ENCODE peak calls at places on chromosomes 7 and 10, in four cellular contexts. U, F, N and O are unnamed samples.
A peak's percentile ranks its signal among the peaks of the same experiment; 100 is the strongest.

GRCh38 chr7:144390481-144390880 is 13.0 kb downstream of the NOBOX start:
- DNase-seq in N (no peak), U (no peak), F (no peak), O (no peak)

GRCh38 chr7:149256568-149256967 is 5.4 kb upstream of the ZNF783 start:
- DNase-seq in U (no peak), F (no peak), N (no peak), O (no peak)

GRCh38 chr10:126235979-126236851 is 152.1 kb downstream of the ADAM12 start:
- DNase-seq in U (no peak), N (no peak), F (no peak), O (no peak)

GRCh38 chr7:97971120-97971989 is 18.6 kb downstream of the OCM2 start:
- DNase-seq in N (peak; percentile 25), F (no peak), U (peak; percentile 38), O (peak; percentile 23)

GRCh38 chr7:23106801-23107713 is 1.5 kb downstream of the KLHL7 start:
- DNase-seq in U (no peak), N (peak; percentile 8), F (no peak), O (no peak)

GRCh38 chr7:45977256-45977655 is 56.2 kb upstream of the IGFBP3 start:
- DNase-seq in U (no peak), F (no peak), N (no peak), O (no peak)

GRCh38 chr10:70668454-70668970 is 3.8 kb upstream of the ADAMTS14 start:
- DNase-seq in N (peak; percentile 21), F (no peak), U (no peak), O (no peak)

GRCh38 chr7:108358553-108358952 is 97.7 kb downstream of the NRCAM start:
- DNase-seq in U (peak; percentile 95), N (peak; percentile 81), F (no peak), O (peak; percentile 95)

GRCh38 chr7:157824011-157824818 is 487.4 kb downstream of the DNAJB6 start:
- DNase-seq in N (no peak), F (no peak), U (no peak), O (no peak)

GRCh38 chr7:130369110-130369711 is 11.1 kb upstream of the CPA1 start:
- DNase-seq in N (peak; percentile 97), U (peak; percentile 66), F (no peak), O (peak; percentile 68)

GRCh38 chr7:99459087-99459486 is 6.9 kb downstream of the ATP5MF start:
- DNase-seq in F (no peak), N (peak; percentile 19), U (no peak), O (peak; percentile 59)
- TF ChIP-seq CTCF in F (no peak), N (peak; percentile 23), U (no peak), O (peak; percentile 43)

DNA sequence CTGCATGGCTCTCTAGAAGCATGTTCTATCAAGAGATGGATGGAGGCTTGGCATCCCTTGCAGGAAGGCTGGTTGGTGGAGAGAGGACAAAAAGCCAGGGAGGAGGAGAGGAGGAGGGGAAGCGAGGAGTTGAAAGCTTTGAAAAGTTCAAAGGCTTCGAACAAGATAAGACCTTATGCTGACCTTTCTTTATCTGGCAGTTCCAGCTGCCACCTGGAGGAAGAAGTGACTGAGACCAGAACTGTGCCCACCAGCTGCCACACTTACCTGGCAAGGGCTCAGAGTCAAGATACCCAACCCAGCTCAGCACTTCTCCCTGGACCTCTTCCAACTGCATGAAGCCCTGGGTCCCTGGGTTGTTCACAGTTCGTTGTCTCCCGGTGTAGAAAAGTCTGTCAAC is 14.8 kb downstream of the CCL24 start:
- DNase-seq in F (no peak), N (no peak), U (peak; percentile 77), O (no peak)
- TF ChIP-seq CTCF in F (no peak), N (no peak), U (no peak), O (no peak)

GRCh38 chr10:22420787-22421517 is 75.7 kb downstream of the SPAG6 start:
- DNase-seq in U (no peak), F (no peak), N (peak; percentile 53), O (no peak)
- TF ChIP-seq CTCF in U (no peak), F (no peak), N (peak; percentile 25), O (no peak)

DNA sequence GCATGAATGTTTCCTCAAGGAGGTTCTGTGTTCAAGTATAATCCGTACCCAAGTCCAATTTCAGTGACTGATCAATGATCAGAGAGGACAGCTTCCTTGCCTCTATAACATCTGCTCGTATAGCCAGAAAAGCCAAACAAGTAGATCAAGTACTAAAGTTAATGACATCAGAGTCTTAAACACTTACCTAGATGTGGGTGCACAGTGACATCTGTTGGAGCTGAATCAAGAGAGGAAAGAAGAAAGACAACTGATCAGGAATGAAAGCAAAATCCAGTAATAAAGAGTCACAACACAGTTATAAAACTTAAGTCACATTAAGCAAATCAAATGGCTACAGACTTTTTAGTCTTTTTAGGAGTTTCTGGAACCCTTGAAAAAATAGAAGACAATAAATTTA is 236.5 kb downstream of the RELN start:
- DNase-seq in N (peak; percentile 1), F (no peak), U (no peak), O (no peak)
- TF ChIP-seq CTCF in N (no peak), F (no peak), U (no peak), O (peak; percentile 45)

DNA sequence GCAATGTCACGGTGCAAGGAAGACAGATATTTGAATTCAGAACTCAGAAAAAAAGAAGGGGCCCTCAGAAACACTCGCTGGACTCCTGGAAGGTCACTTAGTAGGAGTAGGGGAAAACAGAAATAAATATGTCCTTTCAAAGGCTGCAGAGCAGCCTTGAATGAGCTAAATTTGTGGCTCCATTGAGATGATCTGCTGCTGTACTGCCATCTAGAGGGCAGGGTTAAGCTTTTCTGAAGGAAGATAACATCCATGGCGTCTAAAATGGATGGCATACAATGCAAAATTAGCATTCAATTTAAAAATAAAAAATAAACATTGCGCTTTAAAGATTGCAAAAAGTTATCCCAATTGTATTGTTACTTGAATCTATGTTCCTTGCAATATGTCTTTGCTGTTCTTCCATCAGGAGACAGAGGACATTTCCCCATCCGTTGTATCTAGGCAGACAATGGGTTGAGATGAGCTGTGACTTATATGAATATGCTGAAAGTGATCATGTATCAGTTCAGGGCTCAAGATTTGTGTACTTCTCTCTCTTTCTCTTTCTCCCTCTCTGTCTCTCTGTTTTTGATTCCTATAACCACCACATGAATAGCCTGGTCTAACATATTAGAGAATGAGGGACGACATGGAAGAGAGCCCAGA is 642.2 kb downstream of the SH2D4B start:
- DNase-seq in U (no peak), N (no peak), F (no peak), O (peak; percentile 37)
- TF ChIP-seq CTCF in U (no peak), N (no peak), F (no peak), O (peak; percentile 46)

GRCh38 chr10:16491933-16492332 is 29.7 kb downstream of the C1QL3 start:
- DNase-seq in F (no peak), U (no peak), N (no peak), O (peak; percentile 12)
- TF ChIP-seq CTCF in F (no peak), U (no peak), N (no peak), O (no peak)

GRCh38 chr10:103663802-103664201 is 170.3 kb downstream of the NEURL1 start:
- DNase-seq in F (no peak), U (peak; percentile 54), N (no peak), O (no peak)

GRCh38 chr10:103666751-103667150 is 173.2 kb downstream of the NEURL1 start:
- DNase-seq in N (no peak), U (no peak), F (no peak), O (no peak)

GRCh38 chr10:103667390-103667789 is 173.9 kb downstream of the NEURL1 start:
- DNase-seq in N (peak; percentile 95), F (no peak), U (peak; percentile 22), O (no peak)

GRCh38 chr10:103665439-103665838 is 171.9 kb downstream of the NEURL1 start:
- DNase-seq in F (no peak), N (no peak), U (no peak), O (no peak)

GRCh38 chr10:103666109-103666508 is 172.6 kb downstream of the NEURL1 start:
- DNase-seq in F (no peak), N (peak; percentile 60), U (peak; percentile 31), O (no peak)
- TF ChIP-seq CTCF in F (no peak), N (peak; percentile 66), U (no peak), O (peak; percentile 21)

GRCh38 chr10:55169509-55169908 is 368.5 kb upstream of the PCDH15 start:
- DNase-seq in U (no peak), F (no peak), N (no peak), O (no peak)

GRCh38 chr10:55180357-55180756 is 379.3 kb upstream of the PCDH15 start:
- DNase-seq in N (no peak), F (no peak), U (no peak), O (no peak)

GRCh38 chr10:55174419-55174818 is 373.4 kb upstream of the PCDH15 start:
- DNase-seq in F (no peak), N (no peak), U (no peak), O (peak; percentile 48)
- TF ChIP-seq CTCF in F (no peak), N (no peak), U (no peak), O (peak; percentile 76)

GRCh38 chr7:132560105-132560504 is 16.2 kb downstream of the PLXNA4 start:
- DNase-seq in N (no peak), F (no peak), U (no peak), O (no peak)

GRCh38 chr7:132554446-132554845 is 21.8 kb downstream of the PLXNA4 start:
- DNase-seq in N (no peak), U (no peak), F (no peak), O (no peak)

GRCh38 chr7:132560825-132561529 is 15.3 kb downstream of the PLXNA4 start:
- DNase-seq in N (no peak), U (no peak), F (no peak), O (no peak)

GRCh38 chr7:132558815-132559214 is 17.5 kb downstream of the PLXNA4 start:
- DNase-seq in N (no peak), U (no peak), F (no peak), O (no peak)

GRCh38 chr7:132557489-132558044 is 18.7 kb downstream of the PLXNA4 start:
- DNase-seq in F (no peak), U (no peak), N (peak; percentile 56), O (no peak)
- TF ChIP-seq CTCF in F (no peak), U (no peak), N (peak; percentile 36), O (no peak)

GRCh38 chr7:154729056-154729455 is 273.9 kb downstream of the PAXIP1 start:
- DNase-seq in F (no peak), N (no peak), U (no peak), O (no peak)

GRCh38 chr7:154721086-154721485 is 281.8 kb downstream of the PAXIP1 start:
- DNase-seq in F (no peak), U (no peak), N (no peak), O (no peak)

DNA sequence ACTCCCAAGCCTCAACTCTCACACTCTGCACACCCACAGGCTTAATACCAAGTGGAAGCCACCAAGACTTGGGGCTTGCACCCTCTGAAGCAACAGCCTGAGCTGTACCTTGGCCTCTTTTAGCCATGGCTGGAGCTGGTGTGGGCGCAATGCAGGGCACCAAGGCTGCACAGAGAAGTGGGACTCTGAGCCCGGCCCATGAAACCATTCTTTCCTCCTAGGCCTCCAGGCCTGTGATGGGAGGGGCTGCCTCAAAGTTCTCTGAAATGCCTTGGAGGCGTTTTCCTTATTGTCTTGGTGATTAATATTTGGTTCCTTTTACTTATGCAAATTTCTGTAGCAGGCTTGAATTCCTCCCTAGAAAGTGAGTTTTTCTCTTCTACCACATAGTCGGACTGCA is 276.6 kb downstream of the PAXIP1 start:
- DNase-seq in U (no peak), F (no peak), N (no peak), O (no peak)
- TF ChIP-seq CTCF in U (no peak), F (no peak), N (no peak), O (no peak)